ENCODE peak calls at places on chromosomes 2 and 18, in eight cellular contexts. C is AG10803; I is NCI-H2029; K is Calu3; Q is cerebellum; L is GM23338; J is activated effector memory CD4-positive, alpha-beta T cell treated with anti-CD3 and anti-CD28 coated beads, Interleukin-2, amount 50 U/mL, for 16 hours; N is RWPE2. O is an unnamed sample.

GRCh38 chr2:97740590-97741182 is 27.3 kb downstream of the ZAP70 start:
- DNase-seq in C (no peak), I (peak; percentile 44), K (peak; percentile 63), Q (no peak), L (peak; percentile 88), J (peak; percentile 80), N (peak; percentile 22), O (peak; percentile 65)

GRCh38 chr18:27447930-27448329 is 262.8 kb upstream of the CHST9 start:
- DNase-seq in C (no peak), I (no peak), K (no peak), Q (no peak), L (no peak), J (no peak), N (no peak), O (no peak)

GRCh38 chr2:201116959-201117734 is 1.2 kb downstream of the CFLAR start:
- DNase-seq in C (peak; percentile 90), I (peak; percentile 55), K (peak; percentile 71), Q (no peak), L (peak; percentile 58), J (peak; percentile 70), N (no peak), O (no peak)

GRCh38 chr2:19649785-19650380 is 251.9 kb downstream of the TTC32 start:
- DNase-seq in C (peak; percentile 99), I (no peak), K (no peak), Q (no peak), L (no peak), J (no peak), N (peak; percentile 83), O (no peak)

GRCh38 chr2:27023740-27024139 is 9.0 kb upstream of the TMEM214 start:
- DNase-seq in C (no peak), I (no peak), K (no peak), Q (no peak), L (no peak), J (no peak), N (no peak), O (no peak)

GRCh38 chr18:60538891-60539290 is 166.3 kb upstream of the MC4R start:
- DNase-seq in C (no peak), I (no peak), K (no peak), Q (no peak), L (no peak), J (no peak), N (no peak), O (no peak)

GRCh38 chr18:54558609-54559585 is 32.1 kb upstream of the DYNAP start:
- DNase-seq in C (peak; percentile 10), I (no peak), K (peak; percentile 34), Q (peak; percentile 4), L (peak; percentile 60), J (no peak), N (no peak), O (no peak)

GRCh38 chr18:6983366-6983765 is 134.2 kb downstream of the LAMA1 start:
- DNase-seq in C (no peak), I (no peak), K (no peak), Q (no peak), L (no peak), J (no peak), N (no peak), O (no peak)

GRCh38 chr2:238161291-238162051 is 2.7 kb downstream of the ERFE start:
- DNase-seq in C (no peak), I (no peak), K (no peak), Q (no peak), L (no peak), J (no peak), N (peak; percentile 54), O (peak; percentile 42)

GRCh38 chr2:199431748-199432213 is 26.0 kb downstream of the SATB2 start:
- DNase-seq in C (no peak), I (no peak), K (no peak), Q (no peak), L (peak; percentile 73), J (no peak), N (no peak), O (no peak)

GRCh38 chr2:62794791-62795190 is 89.3 kb downstream of the EHBP1 start:
- DNase-seq in C (peak; percentile 48), I (peak; percentile 80), K (no peak), Q (no peak), L (no peak), J (no peak), N (no peak), O (no peak)

GRCh38 chr2:177328056-177328455 is 63.5 kb upstream of the NFE2L2 start:
- DNase-seq in C (no peak), I (no peak), K (peak; percentile 13), Q (no peak), L (no peak), J (no peak), N (no peak), O (no peak)

GRCh38 chr2:99187011-99187410 is 6.0 kb downstream of the MRPL30 start:
- DNase-seq in C (peak; percentile 40), I (no peak), K (no peak), Q (no peak), L (no peak), J (no peak), N (no peak), O (no peak)

GRCh38 chr18:46388295-46388694 is 268.7 kb downstream of the LOXHD1 start:
- DNase-seq in C (no peak), I (no peak), K (no peak), Q (no peak), L (no peak), J (no peak), N (no peak), O (no peak)

GRCh38 chr2:32068-32467 is 14.2 kb downstream of the FAM110C start:
- DNase-seq in C (no peak), I (no peak), K (no peak), Q (no peak), L (no peak), J (peak; percentile 77), N (no peak), O (no peak)

GRCh38 chr2:210502997-210503621 is 26.6 kb upstream of the LANCL1 start:
- DNase-seq in C (peak; percentile 53), I (peak; percentile 41), K (peak; percentile 57), Q (peak; percentile 49), L (peak; percentile 77), J (peak; percentile 71), N (no peak), O (no peak)

GRCh38 chr2:109533823-109534222 is 79.9 kb downstream of the SEPTIN10 start:
- DNase-seq in C (no peak), I (no peak), K (no peak), Q (no peak), L (no peak), J (no peak), N (no peak), O (no peak)

GRCh38 chr2:72914226-72915075 is 2.9 kb upstream of the EMX1 start:
- DNase-seq in C (no peak), I (no peak), K (no peak), Q (no peak), L (peak; percentile 79), J (no peak), N (no peak), O (no peak)

GRCh38 chr2:217252181-217252580 is 392.3 kb upstream of the TNP1 start:
- DNase-seq in C (no peak), I (no peak), K (no peak), Q (no peak), L (no peak), J (no peak), N (no peak), O (no peak)

GRCh38 chr18:32372381-32373061 is 98.2 kb downstream of the GAREM1 start:
- DNase-seq in C (no peak), I (peak; percentile 90), K (peak; percentile 93), Q (no peak), L (no peak), J (no peak), N (no peak), O (peak; percentile 86)

GRCh38 chr2:100786297-100786658 is 33.7 kb upstream of the NPAS2 start:
- DNase-seq in C (peak; percentile 86), I (peak; percentile 48), K (peak; percentile 75), Q (no peak), L (no peak), J (no peak), N (no peak), O (no peak)

GRCh38 chr2:105320651-105321215 is 8.8 kb downstream of the TGFBRAP1 start:
- DNase-seq in C (no peak), I (no peak), K (no peak), Q (no peak), L (no peak), J (no peak), N (no peak), O (no peak)

GRCh38 chr2:199278099-199278498 is 179.6 kb downstream of the SATB2 start:
- DNase-seq in C (no peak), I (no peak), K (no peak), Q (no peak), L (no peak), J (no peak), N (no peak), O (no peak)

GRCh38 chr2:141323571-141323970 is 807.2 kb downstream of the LRP1B start:
- DNase-seq in C (no peak), I (no peak), K (no peak), Q (no peak), L (no peak), J (no peak), N (no peak), O (no peak)

GRCh38 chr2:217723078-217723477 is 279.7 kb downstream of the TNS1 start:
- DNase-seq in C (peak; percentile 87), I (no peak), K (no peak), Q (no peak), L (no peak), J (no peak), N (no peak), O (no peak)

GRCh38 chr2:124264496-124265160 is 239.5 kb downstream of the CNTNAP5 start:
- DNase-seq in C (peak; percentile 11), I (no peak), K (no peak), Q (no peak), L (no peak), J (no peak), N (no peak), O (no peak)

GRCh38 chr2:224438726-224439125 is 36.8 kb upstream of the FAM124B start:
- DNase-seq in C (no peak), I (no peak), K (no peak), Q (no peak), L (no peak), J (no peak), N (no peak), O (no peak)

GRCh38 chr2:236352761-236353593 is 88.8 kb upstream of the ASB18 start:
- DNase-seq in C (peak; percentile 28), I (no peak), K (peak; percentile 41), Q (peak; percentile 50), L (peak; percentile 55), J (peak; percentile 64), N (no peak), O (peak; percentile 30)